ENCODE peak calls at places on chromosomes 4 and X, in ten cellular contexts. One of them, this sample, is unnamed.

GRCh38 chr4:11424000-11424399 is 4.7 kb downstream of the HS3ST1 start:
- DNase-seq in PC-3: peak; percentile 6
- DNase-seq in astrocyte of the spinal cord: peak; percentile 46
- DNase-seq in HFF-Myc: peak; percentile 1
- DNase-seq in thyroid gland: peak; percentile 16
- DNase-seq in A549: peak; percentile 25
- DNase-seq in heart right ventricle: peak; percentile 29
- DNase-seq in GM12865: peak; percentile 70
- DNase-seq in AG04450: no peak
- DNase-seq in mammary epithelial cell: peak; percentile 47
- DNase-seq in this sample: peak; percentile 42

GRCh38 chr4:53622739-53623151 is 31.5 kb upstream of the LNX1 start:
- DNase-seq in mammary epithelial cell: peak; percentile 79
- DNase-seq in A549: no peak
- DNase-seq in thyroid gland: no peak
- DNase-seq in heart right ventricle: no peak
- DNase-seq in HFF-Myc: no peak
- DNase-seq in PC-3: no peak
- DNase-seq in astrocyte of the spinal cord: peak; percentile 29
- DNase-seq in GM12865: no peak
- DNase-seq in AG04450: peak; percentile 53
- DNase-seq in this sample: no peak

GRCh38 chr4:185573651-185574199 is 38.4 kb upstream of the PDLIM3 start:
- DNase-seq in HFF-Myc: peak; percentile 84
- DNase-seq in PC-3: peak; percentile 84
- DNase-seq in AG04450: no peak
- DNase-seq in mammary epithelial cell: peak; percentile 71
- DNase-seq in thyroid gland: no peak
- DNase-seq in GM12865: no peak
- DNase-seq in astrocyte of the spinal cord: peak; percentile 83
- DNase-seq in A549: peak; percentile 3
- DNase-seq in heart right ventricle: peak; percentile 27
- DNase-seq in this sample: no peak

GRCh38 chr4:172708184-172708583 is 460.4 kb upstream of the GALNT7 start:
- DNase-seq in astrocyte of the spinal cord: no peak
- DNase-seq in mammary epithelial cell: no peak
- DNase-seq in AG04450: no peak
- DNase-seq in GM12865: no peak
- DNase-seq in heart right ventricle: no peak
- DNase-seq in PC-3: no peak
- DNase-seq in A549: no peak
- DNase-seq in HFF-Myc: no peak
- DNase-seq in thyroid gland: no peak
- DNase-seq in this sample: no peak

GRCh38 chr4:4995866-4996265 is 23.4 kb downstream of the CYTL1 start:
- DNase-seq in PC-3: no peak
- DNase-seq in A549: no peak
- DNase-seq in astrocyte of the spinal cord: no peak
- DNase-seq in heart right ventricle: no peak
- DNase-seq in thyroid gland: no peak
- DNase-seq in AG04450: no peak
- DNase-seq in mammary epithelial cell: no peak
- DNase-seq in GM12865: no peak
- DNase-seq in HFF-Myc: no peak
- DNase-seq in this sample: no peak

GRCh38 chr4:118941149-118941548 is 52.5 kb downstream of the SYNPO2 start:
- DNase-seq in astrocyte of the spinal cord: no peak
- DNase-seq in A549: no peak
- DNase-seq in AG04450: no peak
- DNase-seq in GM12865: no peak
- DNase-seq in heart right ventricle: peak; percentile 51
- DNase-seq in thyroid gland: no peak
- DNase-seq in HFF-Myc: no peak
- DNase-seq in PC-3: peak; percentile 45
- DNase-seq in mammary epithelial cell: no peak
- DNase-seq in this sample: no peak

GRCh38 chr4:150743564-150744342 is 161.8 kb downstream of the MAB21L2 start:
- DNase-seq in HFF-Myc: no peak
- DNase-seq in PC-3: no peak
- DNase-seq in GM12865: no peak
- DNase-seq in A549: no peak
- DNase-seq in AG04450: no peak
- DNase-seq in thyroid gland: no peak
- DNase-seq in astrocyte of the spinal cord: no peak
- DNase-seq in heart right ventricle: no peak
- DNase-seq in mammary epithelial cell: peak; percentile 9
- DNase-seq in this sample: no peak

GRCh38 chr4:181582595-181582994 is 660.6 kb upstream of the TENM3 start:
- DNase-seq in A549: no peak
- DNase-seq in GM12865: no peak
- DNase-seq in PC-3: no peak
- DNase-seq in thyroid gland: no peak
- DNase-seq in AG04450: no peak
- DNase-seq in heart right ventricle: no peak
- DNase-seq in mammary epithelial cell: no peak
- DNase-seq in HFF-Myc: no peak
- DNase-seq in astrocyte of the spinal cord: no peak
- DNase-seq in this sample: peak; percentile 24

GRCh38 chr4:88751258-88752075 is 53.8 kb upstream of the NAP1L5 start:
- DNase-seq in AG04450: no peak
- DNase-seq in HFF-Myc: no peak
- DNase-seq in PC-3: peak; percentile 68
- DNase-seq in heart right ventricle: no peak
- DNase-seq in mammary epithelial cell: no peak
- DNase-seq in thyroid gland: no peak
- DNase-seq in astrocyte of the spinal cord: no peak
- DNase-seq in A549: no peak
- DNase-seq in GM12865: no peak
- DNase-seq in this sample: no peak

GRCh38 chr4:47071863-47072441 is 40.6 kb downstream of the GABRB1 start:
- DNase-seq in heart right ventricle: no peak
- DNase-seq in GM12865: no peak
- DNase-seq in mammary epithelial cell: peak; percentile 21
- DNase-seq in thyroid gland: no peak
- DNase-seq in astrocyte of the spinal cord: peak; percentile 84
- DNase-seq in AG04450: peak; percentile 32
- DNase-seq in A549: no peak
- DNase-seq in PC-3: peak; percentile 59
- DNase-seq in HFF-Myc: peak; percentile 31
- DNase-seq in this sample: no peak

GRCh38 chr4:152038238-152038637 is 277.4 kb upstream of the GATB start:
- DNase-seq in GM12865: no peak
- DNase-seq in astrocyte of the spinal cord: no peak
- DNase-seq in thyroid gland: no peak
- DNase-seq in PC-3: peak; percentile 74
- DNase-seq in HFF-Myc: no peak
- DNase-seq in A549: no peak
- DNase-seq in mammary epithelial cell: peak; percentile 9
- DNase-seq in AG04450: peak; percentile 64
- DNase-seq in heart right ventricle: peak; percentile 39
- DNase-seq in this sample: no peak

GRCh38 chr4:15238720-15239119 is 189.1 kb upstream of the C1QTNF7 start:
- DNase-seq in HFF-Myc: no peak
- DNase-seq in GM12865: peak; percentile 33
- DNase-seq in PC-3: peak; percentile 56
- DNase-seq in mammary epithelial cell: peak; percentile 25
- DNase-seq in AG04450: no peak
- DNase-seq in thyroid gland: peak; percentile 11
- DNase-seq in A549: peak; percentile 25
- DNase-seq in astrocyte of the spinal cord: peak; percentile 59
- DNase-seq in heart right ventricle: peak; percentile 20
- DNase-seq in this sample: no peak

GRCh38 chr4:117777721-117778120 is 256.6 kb upstream of the NDST3 start:
- DNase-seq in thyroid gland: no peak
- DNase-seq in heart right ventricle: no peak
- DNase-seq in HFF-Myc: no peak
- DNase-seq in astrocyte of the spinal cord: peak; percentile 51
- DNase-seq in PC-3: peak; percentile 4
- DNase-seq in AG04450: no peak
- DNase-seq in mammary epithelial cell: no peak
- DNase-seq in A549: no peak
- DNase-seq in GM12865: no peak
- DNase-seq in this sample: no peak

GRCh38 chr4:146053901-146054300 is 115.3 kb upstream of the ZNF827 start:
- DNase-seq in PC-3: no peak
- DNase-seq in GM12865: no peak
- DNase-seq in astrocyte of the spinal cord: no peak
- DNase-seq in AG04450: no peak
- DNase-seq in thyroid gland: no peak
- DNase-seq in A549: no peak
- DNase-seq in HFF-Myc: no peak
- DNase-seq in heart right ventricle: no peak
- DNase-seq in mammary epithelial cell: no peak
- DNase-seq in this sample: no peak

GRCh38 chr4:146054676-146055075 is 116.1 kb upstream of the ZNF827 start:
- DNase-seq in GM12865: peak; percentile 48
- DNase-seq in thyroid gland: no peak
- DNase-seq in AG04450: no peak
- DNase-seq in mammary epithelial cell: peak; percentile 46
- DNase-seq in HFF-Myc: no peak
- DNase-seq in heart right ventricle: no peak
- DNase-seq in A549: no peak
- DNase-seq in astrocyte of the spinal cord: no peak
- DNase-seq in PC-3: no peak
- DNase-seq in this sample: no peak

GRCh38 chr4:146051724-146052396 is 113.2 kb upstream of the ZNF827 start:
- DNase-seq in HFF-Myc: no peak
- DNase-seq in heart right ventricle: no peak
- DNase-seq in AG04450: peak; percentile 24
- DNase-seq in PC-3: peak; percentile 39
- DNase-seq in thyroid gland: no peak
- DNase-seq in mammary epithelial cell: peak; percentile 45
- DNase-seq in astrocyte of the spinal cord: peak; percentile 74
- DNase-seq in GM12865: no peak
- DNase-seq in A549: no peak
- DNase-seq in this sample: no peak

DNA sequence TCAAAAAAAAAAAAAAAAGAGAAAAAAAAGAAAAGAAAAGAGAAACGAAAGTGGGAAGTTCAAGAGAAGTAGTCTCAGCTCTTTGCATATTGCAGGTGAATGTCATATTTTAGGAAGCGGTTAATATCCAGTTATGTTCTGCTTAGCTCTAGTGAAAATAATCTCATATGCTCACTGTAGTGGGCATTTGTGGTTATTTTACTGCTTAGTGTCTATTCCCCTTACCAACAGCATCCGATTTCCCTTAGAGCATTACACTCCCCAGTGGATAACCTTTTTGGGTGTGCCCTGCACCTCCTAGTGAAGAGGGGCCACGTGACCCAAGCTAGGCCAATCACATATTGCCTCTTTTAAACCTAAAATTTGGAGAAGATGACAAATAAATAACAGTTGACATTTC is 111.2 kb upstream of the ZNF827 start:
- DNase-seq in AG04450: no peak
- DNase-seq in mammary epithelial cell: no peak
- DNase-seq in heart right ventricle: no peak
- DNase-seq in HFF-Myc: no peak
- DNase-seq in PC-3: no peak
- DNase-seq in GM12865: peak; percentile 68
- DNase-seq in astrocyte of the spinal cord: no peak
- DNase-seq in thyroid gland: no peak
- DNase-seq in A549: no peak
- DNase-seq in this sample: no peak
- H3K4me3 ChIP-seq in AG04450: no peak overlapping the region
- H3K4me3 ChIP-seq in mammary epithelial cell: no peak overlapping the region
- H3K4me3 ChIP-seq in heart right ventricle: no peak overlapping the region
- H3K4me3 ChIP-seq in HFF-Myc: no peak overlapping the region
- H3K4me3 ChIP-seq in PC-3: no peak overlapping the region
- H3K4me3 ChIP-seq in GM12865: no peak overlapping the region
- H3K4me3 ChIP-seq in astrocyte of the spinal cord: no peak overlapping the region
- H3K4me3 ChIP-seq in thyroid gland: no peak overlapping the region
- H3K4me3 ChIP-seq in A549: no peak overlapping the region
- H3K4me3 ChIP-seq in this sample: no peak overlapping the region

GRCh38 chr4:48739560-48740019 is 40.5 kb downstream of the FRYL start:
- DNase-seq in PC-3: no peak
- DNase-seq in HFF-Myc: no peak
- DNase-seq in heart right ventricle: no peak
- DNase-seq in A549: no peak
- DNase-seq in mammary epithelial cell: no peak
- DNase-seq in AG04450: no peak
- DNase-seq in GM12865: peak; percentile 56
- DNase-seq in thyroid gland: no peak
- DNase-seq in astrocyte of the spinal cord: no peak
- DNase-seq in this sample: no peak

GRCh38 chr4:48742412-48742811 is 37.7 kb downstream of the FRYL start:
- DNase-seq in AG04450: no peak
- DNase-seq in PC-3: no peak
- DNase-seq in GM12865: no peak
- DNase-seq in HFF-Myc: no peak
- DNase-seq in A549: no peak
- DNase-seq in heart right ventricle: no peak
- DNase-seq in mammary epithelial cell: peak; percentile 25
- DNase-seq in astrocyte of the spinal cord: no peak
- DNase-seq in thyroid gland: no peak
- DNase-seq in this sample: no peak

DNA sequence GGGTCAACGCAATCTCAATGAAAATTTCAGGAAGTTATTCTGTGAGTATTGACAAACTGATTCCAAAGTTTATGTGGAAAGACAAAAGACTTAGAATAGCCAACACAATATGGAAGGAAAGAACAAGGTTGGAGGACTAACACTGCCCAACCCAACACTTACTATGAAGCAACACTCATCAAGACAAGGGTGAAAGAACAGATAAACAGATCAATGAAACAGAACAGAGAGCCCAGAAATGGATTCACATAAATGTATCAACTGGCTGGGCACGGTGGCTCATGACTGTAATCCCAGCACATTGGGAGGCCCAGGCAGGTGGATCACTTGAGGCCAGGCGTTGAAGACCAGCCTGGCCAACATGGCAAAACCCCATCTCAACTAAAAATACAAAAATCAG is 41.2 kb downstream of the FRYL start:
- DNase-seq in PC-3: no peak
- DNase-seq in AG04450: no peak
- DNase-seq in GM12865: no peak
- DNase-seq in A549: no peak
- DNase-seq in HFF-Myc: no peak
- DNase-seq in mammary epithelial cell: no peak
- DNase-seq in astrocyte of the spinal cord: no peak
- DNase-seq in thyroid gland: no peak
- DNase-seq in heart right ventricle: no peak
- DNase-seq in this sample: no peak
- H3K4me3 ChIP-seq in PC-3: no peak overlapping the region
- H3K4me3 ChIP-seq in AG04450: no peak overlapping the region
- H3K4me3 ChIP-seq in GM12865: no peak overlapping the region
- H3K4me3 ChIP-seq in A549: no peak overlapping the region
- H3K4me3 ChIP-seq in HFF-Myc: no peak overlapping the region
- H3K4me3 ChIP-seq in mammary epithelial cell: no peak overlapping the region
- H3K4me3 ChIP-seq in astrocyte of the spinal cord: no peak overlapping the region
- H3K4me3 ChIP-seq in thyroid gland: no peak overlapping the region
- H3K4me3 ChIP-seq in heart right ventricle: no peak overlapping the region
- H3K4me3 ChIP-seq in this sample: no peak overlapping the region

GRCh38 chrX:119757646-119757978 is 776 bp upstream of the SOWAHD start:
- DNase-seq in mammary epithelial cell: no peak
- DNase-seq in HFF-Myc: no peak
- DNase-seq in astrocyte of the spinal cord: no peak
- DNase-seq in PC-3: no peak
- DNase-seq in thyroid gland: no peak
- DNase-seq in GM12865: no peak
- DNase-seq in heart right ventricle: no peak
- DNase-seq in A549: no peak
- DNase-seq in AG04450: no peak
- DNase-seq in this sample: no peak
- H3K4me3 ChIP-seq in mammary epithelial cell: peak overlapping the region; percentile 55
- H3K4me3 ChIP-seq in HFF-Myc: no peak overlapping the region
- H3K4me3 ChIP-seq in astrocyte of the spinal cord: no peak overlapping the region
- H3K4me3 ChIP-seq in PC-3: peak overlapping the region; percentile 82
- H3K4me3 ChIP-seq in thyroid gland: no peak overlapping the region
- H3K4me3 ChIP-seq in GM12865: peak overlapping the region; percentile 62
- H3K4me3 ChIP-seq in heart right ventricle: peak overlapping the region; percentile 38
- H3K4me3 ChIP-seq in A549: peak overlapping the region; percentile 61
- H3K4me3 ChIP-seq in AG04450: no peak overlapping the region
- H3K4me3 ChIP-seq in this sample: no peak overlapping the region

GRCh38 chrX:72348247-72348979 is 42.7 kb upstream of the CITED1 start:
- DNase-seq in mammary epithelial cell: no peak
- DNase-seq in PC-3: no peak
- DNase-seq in A549: no peak
- DNase-seq in heart right ventricle: no peak
- DNase-seq in HFF-Myc: no peak
- DNase-seq in astrocyte of the spinal cord: no peak
- DNase-seq in thyroid gland: no peak
- DNase-seq in AG04450: no peak
- DNase-seq in GM12865: no peak
- DNase-seq in this sample: no peak
- H3K4me3 ChIP-seq in mammary epithelial cell: no peak overlapping the region
- H3K4me3 ChIP-seq in PC-3: no peak overlapping the region
- H3K4me3 ChIP-seq in A549: no peak overlapping the region
- H3K4me3 ChIP-seq in heart right ventricle: no peak overlapping the region
- H3K4me3 ChIP-seq in HFF-Myc: no peak overlapping the region
- H3K4me3 ChIP-seq in astrocyte of the spinal cord: no peak overlapping the region
- H3K4me3 ChIP-seq in thyroid gland: no peak overlapping the region
- H3K4me3 ChIP-seq in AG04450: no peak overlapping the region
- H3K4me3 ChIP-seq in GM12865: no peak overlapping the region
- H3K4me3 ChIP-seq in this sample: no peak overlapping the region